ENCODE peak calls at places on chromosomes 5 and 9, in four cellular contexts. One of them, this sample, is unnamed.

GRCh38 chr5:140131967-140132409 is 6.3 kb downstream of the IGIP start:
- DNase-seq in GM12878: no peak
- DNase-seq in K562: no peak
- DNase-seq in endothelial cell of umbilical vein: peak; percentile 71
- DNase-seq in this sample: peak; percentile 97

GRCh38 chr9:93669958-93670207 is 93.5 kb downstream of the PHF2 start:
- DNase-seq in GM12878: no peak
- DNase-seq in K562: no peak
- DNase-seq in endothelial cell of umbilical vein: no peak
- DNase-seq in this sample: no peak

GRCh38 chr5:128774605-128775004 is 190.7 kb upstream of the SLC27A6 start:
- DNase-seq in endothelial cell of umbilical vein: no peak
- DNase-seq in GM12878: no peak
- DNase-seq in K562: no peak
- DNase-seq in this sample: peak; percentile 78

GRCh38 chr9:26329974-26330373 is 562.6 kb downstream of the CAAP1 start:
- DNase-seq in endothelial cell of umbilical vein: no peak
- DNase-seq in K562: no peak
- DNase-seq in GM12878: no peak
- DNase-seq in this sample: no peak

GRCh38 chr9:14343948-14344547 is 30.1 kb upstream of the NFIB start:
- DNase-seq in K562: no peak
- DNase-seq in GM12878: no peak
- DNase-seq in endothelial cell of umbilical vein: peak; percentile 44
- DNase-seq in this sample: no peak

GRCh38 chr9:135703726-135704125 is 1.7 kb downstream of the KCNT1 start:
- DNase-seq in endothelial cell of umbilical vein: no peak
- DNase-seq in K562: no peak
- DNase-seq in GM12878: no peak
- DNase-seq in this sample: no peak

GRCh38 chr5:1208743-1209551 is 7.6 kb downstream of the SLC6A19 start:
- DNase-seq in K562: peak; percentile 55
- DNase-seq in endothelial cell of umbilical vein: peak; percentile 24
- DNase-seq in GM12878: no peak
- DNase-seq in this sample: no peak

GRCh38 chr9:34363619-34364351 is 12.9 kb downstream of the MYORG start:
- DNase-seq in GM12878: no peak
- DNase-seq in endothelial cell of umbilical vein: peak; percentile 73
- DNase-seq in K562: no peak
- DNase-seq in this sample: no peak

GRCh38 chr9:7117676-7118561 is 360.1 kb downstream of the KDM4C start:
- DNase-seq in endothelial cell of umbilical vein: no peak
- DNase-seq in GM12878: peak; percentile 46
- DNase-seq in K562: no peak
- DNase-seq in this sample: peak; percentile 58

GRCh38 chr9:129757045-129757444 is 4.2 kb upstream of the PTGES start:
- DNase-seq in endothelial cell of umbilical vein: no peak
- DNase-seq in K562: no peak
- DNase-seq in GM12878: no peak
- DNase-seq in this sample: no peak

GRCh38 chr5:168114444-168115017 is 176.9 kb upstream of the WWC1 start:
- DNase-seq in endothelial cell of umbilical vein: peak; percentile 12
- DNase-seq in K562: peak; percentile 55
- DNase-seq in GM12878: no peak
- DNase-seq in this sample: peak; percentile 14

GRCh38 chr5:77181596-77182304 is 28.7 kb upstream of the PDE8B start:
- DNase-seq in endothelial cell of umbilical vein: no peak
- DNase-seq in K562: no peak
- DNase-seq in GM12878: no peak
- DNase-seq in this sample: no peak

GRCh38 chr5:125595095-125595494 is 828.1 kb upstream of the GRAMD2B start:
- DNase-seq in endothelial cell of umbilical vein: no peak
- DNase-seq in GM12878: no peak
- DNase-seq in K562: no peak
- DNase-seq in this sample: peak; percentile 82

GRCh38 chr5:95823738-95824609 is 1.4 kb upstream of the GLRX start:
- DNase-seq in GM12878: no peak
- DNase-seq in K562: peak; percentile 51
- DNase-seq in endothelial cell of umbilical vein: peak; percentile 79
- DNase-seq in this sample: peak; percentile 97

GRCh38 chr9:137127301-137128157 is 11.4 kb upstream of the GRIN1 start:
- DNase-seq in K562: peak; percentile 55
- DNase-seq in GM12878: no peak
- DNase-seq in endothelial cell of umbilical vein: peak; percentile 35
- DNase-seq in this sample: no peak

GRCh38 chr5:17487180-17487512 is 10.9 kb upstream of the TAF11L2 start:
- DNase-seq in K562: no peak
- DNase-seq in GM12878: no peak
- DNase-seq in endothelial cell of umbilical vein: no peak
- DNase-seq in this sample: no peak

GRCh38 chr5:139863855-139864558 is 68.4 kb downstream of the PSD2 start:
- DNase-seq in GM12878: no peak
- DNase-seq in K562: peak; percentile 75
- DNase-seq in endothelial cell of umbilical vein: peak; percentile 57
- DNase-seq in this sample: peak; percentile 41

GRCh38 chr5:9437741-9438240 is 108.1 kb downstream of the SEMA5A start:
- DNase-seq in endothelial cell of umbilical vein: no peak
- DNase-seq in GM12878: no peak
- DNase-seq in K562: no peak
- DNase-seq in this sample: peak; percentile 86

GRCh38 chr5:55102345-55102744 is at the start of gene GZMA:
- DNase-seq in K562: no peak
- DNase-seq in endothelial cell of umbilical vein: no peak
- DNase-seq in GM12878: no peak
- DNase-seq in this sample: no peak

GRCh38 chr9:110936719-110937452 is 101.4 kb downstream of the LPAR1 start:
- DNase-seq in endothelial cell of umbilical vein: no peak
- DNase-seq in GM12878: no peak
- DNase-seq in K562: no peak
- DNase-seq in this sample: peak; percentile 87

GRCh38 chr5:79200573-79201183 is 35.3 kb upstream of the JMY start:
- DNase-seq in GM12878: no peak
- DNase-seq in endothelial cell of umbilical vein: no peak
- DNase-seq in K562: peak; percentile 49
- DNase-seq in this sample: peak; percentile 18

GRCh38 chr9:27385606-27386005 is 88.7 kb upstream of the EQTN start:
- DNase-seq in GM12878: no peak
- DNase-seq in K562: no peak
- DNase-seq in endothelial cell of umbilical vein: no peak
- DNase-seq in this sample: no peak

GRCh38 chr5:34469971-34470370 is 186.2 kb upstream of the RAI14 start:
- DNase-seq in GM12878: no peak
- DNase-seq in K562: no peak
- DNase-seq in endothelial cell of umbilical vein: no peak
- DNase-seq in this sample: no peak

GRCh38 chr5:34464820-34465219 is 191.3 kb upstream of the RAI14 start:
- DNase-seq in endothelial cell of umbilical vein: no peak
- DNase-seq in K562: no peak
- DNase-seq in GM12878: no peak
- DNase-seq in this sample: no peak

GRCh38 chr5:34467436-34467835 is 188.7 kb upstream of the RAI14 start:
- DNase-seq in GM12878: no peak
- DNase-seq in endothelial cell of umbilical vein: no peak
- DNase-seq in K562: no peak
- DNase-seq in this sample: no peak
- TF ChIP-seq FOS in GM12878: no peak
- TF ChIP-seq FOS in endothelial cell of umbilical vein: no peak
- TF ChIP-seq FOS in K562: no peak
- TF ChIP-seq FOS in this sample: no peak

DNA sequence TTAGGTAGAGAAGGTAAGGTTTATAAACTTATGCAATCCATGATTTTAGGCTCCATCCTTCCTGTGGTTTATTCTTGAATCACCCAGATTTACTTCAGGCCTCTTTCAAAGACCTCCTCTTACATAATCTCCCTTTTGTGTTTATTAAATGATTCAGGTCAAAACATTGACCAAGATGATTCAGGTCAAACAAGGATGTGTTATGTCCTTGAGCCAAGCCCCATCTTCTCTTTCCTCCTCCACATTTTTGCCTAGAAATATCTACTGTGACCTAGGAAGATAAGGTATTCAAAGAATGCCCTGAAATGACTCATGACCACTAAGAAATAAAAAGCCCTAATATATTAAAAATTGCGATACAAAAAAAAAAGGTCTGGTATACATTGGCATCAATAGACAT is 31.8 kb upstream of the TLR4 start:
- DNase-seq in K562: no peak
- DNase-seq in GM12878: no peak
- DNase-seq in endothelial cell of umbilical vein: no peak
- DNase-seq in this sample: no peak
- TF ChIP-seq FOS in K562: no peak
- TF ChIP-seq FOS in GM12878: no peak
- TF ChIP-seq FOS in endothelial cell of umbilical vein: peak; percentile 48
- TF ChIP-seq FOS in this sample: no peak

GRCh38 chr5:149646564-149646963 is 65.3 kb downstream of the ARHGEF37 start:
- DNase-seq in K562: peak; percentile 68
- DNase-seq in GM12878: no peak
- DNase-seq in endothelial cell of umbilical vein: no peak
- DNase-seq in this sample: peak; percentile 21
- TF ChIP-seq FOS in K562: no peak
- TF ChIP-seq FOS in GM12878: no peak
- TF ChIP-seq FOS in endothelial cell of umbilical vein: no peak
- TF ChIP-seq FOS in this sample: no peak

GRCh38 chr5:177365845-177366527 is 8.3 kb downstream of the RGS14 start:
- DNase-seq in GM12878: no peak
- DNase-seq in endothelial cell of umbilical vein: no peak
- DNase-seq in K562: no peak
- DNase-seq in this sample: no peak
- TF ChIP-seq FOS in GM12878: no peak
- TF ChIP-seq FOS in endothelial cell of umbilical vein: no peak
- TF ChIP-seq FOS in K562: no peak
- TF ChIP-seq FOS in this sample: no peak

GRCh38 chr5:132799392-132799791 is 13.7 kb upstream of the SOWAHA start:
- DNase-seq in K562: no peak
- DNase-seq in GM12878: no peak
- DNase-seq in endothelial cell of umbilical vein: no peak
- DNase-seq in this sample: no peak
- TF ChIP-seq FOS in K562: no peak
- TF ChIP-seq FOS in GM12878: no peak
- TF ChIP-seq FOS in endothelial cell of umbilical vein: no peak
- TF ChIP-seq FOS in this sample: no peak

GRCh38 chr5:52139888-52140580 is 647.7 kb upstream of the ITGA1 start:
- DNase-seq in K562: no peak
- DNase-seq in GM12878: no peak
- DNase-seq in endothelial cell of umbilical vein: peak; percentile 80
- DNase-seq in this sample: no peak
- TF ChIP-seq FOS in K562: no peak
- TF ChIP-seq FOS in GM12878: no peak
- TF ChIP-seq FOS in endothelial cell of umbilical vein: no peak
- TF ChIP-seq FOS in this sample: no peak

GRCh38 chr5:23977996-23978395 is 470.6 kb downstream of the PRDM9 start:
- DNase-seq in GM12878: no peak
- DNase-seq in K562: peak; percentile 12
- DNase-seq in endothelial cell of umbilical vein: no peak
- DNase-seq in this sample: no peak
- TF ChIP-seq FOS in GM12878: no peak
- TF ChIP-seq FOS in K562: no peak
- TF ChIP-seq FOS in endothelial cell of umbilical vein: no peak
- TF ChIP-seq FOS in this sample: no peak

GRCh38 chr5:3301316-3301715 is 294.3 kb upstream of the IRX1 start:
- DNase-seq in endothelial cell of umbilical vein: no peak
- DNase-seq in GM12878: no peak
- DNase-seq in K562: no peak
- DNase-seq in this sample: no peak
- TF ChIP-seq FOS in endothelial cell of umbilical vein: no peak
- TF ChIP-seq FOS in GM12878: no peak
- TF ChIP-seq FOS in K562: no peak
- TF ChIP-seq FOS in this sample: no peak

GRCh38 chr9:133725886-133726285 is 12.3 kb downstream of the SARDH start:
- DNase-seq in K562: no peak
- DNase-seq in GM12878: no peak
- DNase-seq in endothelial cell of umbilical vein: no peak
- DNase-seq in this sample: no peak

GRCh38 chr9:133727277-133727875 is 10.8 kb downstream of the SARDH start:
- DNase-seq in endothelial cell of umbilical vein: no peak
- DNase-seq in K562: no peak
- DNase-seq in GM12878: no peak
- DNase-seq in this sample: no peak

GRCh38 chr9:133728856-133729645 is 9.1 kb downstream of the SARDH start:
- DNase-seq in GM12878: no peak
- DNase-seq in K562: no peak
- DNase-seq in endothelial cell of umbilical vein: no peak
- DNase-seq in this sample: no peak

GRCh38 chr9:133727876-133728441 is 10.2 kb downstream of the SARDH start:
- DNase-seq in GM12878: no peak
- DNase-seq in endothelial cell of umbilical vein: no peak
- DNase-seq in K562: peak; percentile 50
- DNase-seq in this sample: no peak

DNA sequence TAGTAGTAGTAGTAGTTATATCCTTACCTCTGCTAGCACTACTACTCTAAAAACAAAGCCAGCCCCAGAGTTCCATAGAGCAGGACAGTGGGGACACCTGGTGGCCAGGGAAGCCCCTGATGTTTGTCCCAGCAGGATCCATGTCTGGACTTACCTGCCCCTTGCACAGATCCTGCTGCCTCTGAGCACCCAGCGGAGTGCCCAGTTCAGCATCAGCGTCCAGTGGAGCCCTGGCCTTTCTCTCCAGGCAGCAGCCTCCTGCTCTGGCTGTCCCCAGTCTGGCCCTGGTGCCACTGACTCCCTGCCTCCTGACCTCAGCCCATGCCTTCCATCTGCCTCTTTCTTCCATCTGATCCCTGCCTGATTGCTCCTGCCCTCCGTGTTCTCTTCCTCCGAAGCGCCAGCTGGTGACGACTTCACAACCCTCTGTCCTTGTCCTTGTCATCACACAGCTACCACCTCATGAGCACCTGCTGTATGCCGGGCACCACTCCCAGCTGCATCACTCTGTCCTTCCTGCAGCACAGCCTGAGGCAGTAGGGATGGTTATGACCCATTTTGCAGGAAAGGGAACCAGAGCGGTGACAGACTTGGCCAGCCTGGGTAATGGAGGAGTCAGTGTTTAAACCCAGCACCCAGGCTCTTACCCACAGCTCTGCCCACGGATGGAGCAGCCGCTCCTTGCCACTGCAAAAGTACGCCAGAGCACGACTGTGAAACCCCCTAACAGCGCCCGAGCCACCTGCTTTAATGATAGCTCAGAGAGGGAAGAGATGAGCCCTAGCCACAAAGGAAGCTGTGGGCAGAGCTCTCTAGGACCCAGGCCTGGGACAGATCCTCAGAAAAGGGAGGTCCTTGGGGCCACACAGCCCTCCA is 11.5 kb downstream of the SARDH start:
- DNase-seq in endothelial cell of umbilical vein: peak; percentile 24
- DNase-seq in K562: peak; percentile 69
- DNase-seq in GM12878: no peak
- DNase-seq in this sample: peak; percentile 50
- TF ChIP-seq FOS in endothelial cell of umbilical vein: no peak
- TF ChIP-seq FOS in K562: no peak
- TF ChIP-seq FOS in GM12878: no peak
- TF ChIP-seq FOS in this sample: no peak

GRCh38 chr9:126456802-126457547 is 130.3 kb downstream of the MVB12B start:
- DNase-seq in endothelial cell of umbilical vein: no peak
- DNase-seq in GM12878: no peak
- DNase-seq in K562: no peak
- DNase-seq in this sample: no peak
- TF ChIP-seq FOS in endothelial cell of umbilical vein: no peak
- TF ChIP-seq FOS in GM12878: no peak
- TF ChIP-seq FOS in K562: no peak
- TF ChIP-seq FOS in this sample: no peak